ENCODE peak calls at places on chromosome 13, in four cellular contexts. G is activated effector memory CD4-positive, alpha-beta T cell treated with Interleukin-2 at 50 U/mL for 16 hours; L is astrocyte of the cerebellum; J is lower leg skin. Y is an unnamed sample.

GRCh38 chr13:80755925-80756324 is 415.0 kb upstream of the SPRY2 start:
- DNase-seq in G (no peak), L (no peak), J (no peak), Y (peak; percentile 17)

GRCh38 chr13:113216165-113217056 is 7.0 kb downstream of the CUL4A start:
- DNase-seq in G (no peak), L (no peak), J (no peak), Y (no peak)

GRCh38 chr13:20980899-20981298 is 78.4 kb upstream of the XPO4 start:
- DNase-seq in G (no peak), L (no peak), J (no peak), Y (no peak)

GRCh38 chr13:40640845-40641458 is 25.5 kb downstream of the FOXO1 start:
- DNase-seq in G (peak; percentile 11), L (no peak), J (no peak), Y (no peak)

GRCh38 chr13:105426454-105426853 is 1109.0 kb downstream of the EFNB2 start:
- DNase-seq in G (no peak), L (no peak), J (no peak), Y (no peak)

GRCh38 chr13:40564342-40564997 is 102.0 kb downstream of the FOXO1 start:
- DNase-seq in G (no peak), L (no peak), J (no peak), Y (no peak)

GRCh38 chr13:52319876-52320275 is 86.1 kb downstream of the THSD1 start:
- DNase-seq in G (no peak), L (no peak), J (no peak), Y (no peak)

GRCh38 chr13:105587786-105588185 is 947.7 kb downstream of the EFNB2 start:
- DNase-seq in G (no peak), L (no peak), J (no peak), Y (no peak)

GRCh38 chr13:28622286-28622685 is 36.6 kb upstream of the POMP start:
- DNase-seq in G (no peak), L (no peak), J (peak; percentile 87), Y (no peak)

GRCh38 chr13:76886292-76887061 is at the start of gene KCTD12:
- DNase-seq in G (peak; percentile 58), L (peak; percentile 55), J (peak; percentile 97), Y (peak; percentile 83)